ENCODE peak calls at places on chromosomes 16 and 17, in nine cellular contexts. One of them, this sample, is unnamed.

GRCh38 chr16:75244844-75245758 is 6.3 kb downstream of the BCAR1 start:
- DNase-seq in BJ: peak; percentile 80
- DNase-seq in A549: peak; percentile 67
- DNase-seq in upper lobe of right lung: peak; percentile 90
- DNase-seq in ovary: peak; percentile 86
- DNase-seq in mucosa of descending colon: peak; percentile 86
- DNase-seq in AG04450: peak; percentile 96
- DNase-seq in AG09309: peak; percentile 86
- DNase-seq in K562: no peak
- DNase-seq in this sample: peak; percentile 70

GRCh38 chr16:75627856-75628255 is 4.8 kb upstream of the ADAT1 start:
- DNase-seq in BJ: no peak
- DNase-seq in A549: no peak
- DNase-seq in upper lobe of right lung: no peak
- DNase-seq in ovary: no peak
- DNase-seq in mucosa of descending colon: no peak
- DNase-seq in AG04450: no peak
- DNase-seq in AG09309: no peak
- DNase-seq in K562: no peak
- DNase-seq in this sample: no peak

GRCh38 chr16:22945361-22945760 is 131.4 kb downstream of the HS3ST2 start:
- DNase-seq in BJ: no peak
- DNase-seq in A549: no peak
- DNase-seq in upper lobe of right lung: no peak
- DNase-seq in ovary: no peak
- DNase-seq in mucosa of descending colon: no peak
- DNase-seq in AG04450: no peak
- DNase-seq in AG09309: no peak
- DNase-seq in K562: no peak
- DNase-seq in this sample: no peak

GRCh38 chr16:67278773-67279295 is 498 bp upstream of the PLEKHG4 start:
- DNase-seq in BJ: no peak
- DNase-seq in A549: peak; percentile 89
- DNase-seq in upper lobe of right lung: no peak
- DNase-seq in ovary: no peak
- DNase-seq in mucosa of descending colon: peak; percentile 68
- DNase-seq in AG04450: no peak
- DNase-seq in AG09309: no peak
- DNase-seq in K562: peak; percentile 94
- DNase-seq in this sample: peak; percentile 83

GRCh38 chr16:3673676-3674377 is 19.3 kb downstream of the DNASE1 start:
- DNase-seq in BJ: no peak
- DNase-seq in A549: no peak
- DNase-seq in upper lobe of right lung: no peak
- DNase-seq in ovary: no peak
- DNase-seq in mucosa of descending colon: peak; percentile 21
- DNase-seq in AG04450: no peak
- DNase-seq in AG09309: no peak
- DNase-seq in K562: no peak
- DNase-seq in this sample: no peak

GRCh38 chr17:66964083-66964771 is at the start of gene CACNG4:
- DNase-seq in BJ: no peak
- DNase-seq in A549: no peak
- DNase-seq in upper lobe of right lung: no peak
- DNase-seq in ovary: no peak
- DNase-seq in mucosa of descending colon: no peak
- DNase-seq in AG04450: no peak
- DNase-seq in AG09309: no peak
- DNase-seq in K562: peak; percentile 49
- DNase-seq in this sample: no peak

GRCh38 chr16:1100084-1100800 is 4.2 kb upstream of the C1QTNF8 start:
- DNase-seq in BJ: no peak
- DNase-seq in A549: no peak
- DNase-seq in upper lobe of right lung: no peak
- DNase-seq in ovary: no peak
- DNase-seq in mucosa of descending colon: no peak
- DNase-seq in AG04450: no peak
- DNase-seq in AG09309: no peak
- DNase-seq in K562: no peak
- DNase-seq in this sample: no peak

GRCh38 chr17:55344514-55344997 is 77.1 kb downstream of the MMD start:
- DNase-seq in BJ: no peak
- DNase-seq in A549: no peak
- DNase-seq in upper lobe of right lung: no peak
- DNase-seq in ovary: no peak
- DNase-seq in mucosa of descending colon: no peak
- DNase-seq in AG04450: no peak
- DNase-seq in AG09309: no peak
- DNase-seq in K562: peak; percentile 84
- DNase-seq in this sample: no peak

GRCh38 chr16:79593074-79593531 is 7.4 kb downstream of the MAF start:
- DNase-seq in BJ: no peak
- DNase-seq in A549: no peak
- DNase-seq in upper lobe of right lung: no peak
- DNase-seq in ovary: no peak
- DNase-seq in mucosa of descending colon: no peak
- DNase-seq in AG04450: no peak
- DNase-seq in AG09309: no peak
- DNase-seq in K562: no peak
- DNase-seq in this sample: no peak

GRCh38 chr16:22252317-22252716 is 44.9 kb upstream of the POLR3E start:
- DNase-seq in BJ: no peak
- DNase-seq in A549: no peak
- DNase-seq in upper lobe of right lung: no peak
- DNase-seq in ovary: no peak
- DNase-seq in mucosa of descending colon: no peak
- DNase-seq in AG04450: no peak
- DNase-seq in AG09309: no peak
- DNase-seq in K562: peak; percentile 32
- DNase-seq in this sample: no peak

GRCh38 chr16:83652898-83653297 is 154.9 kb upstream of the HSBP1 start:
- DNase-seq in BJ: no peak
- DNase-seq in A549: no peak
- DNase-seq in upper lobe of right lung: no peak
- DNase-seq in ovary: no peak
- DNase-seq in mucosa of descending colon: no peak
- DNase-seq in AG04450: no peak
- DNase-seq in AG09309: no peak
- DNase-seq in K562: no peak
- DNase-seq in this sample: no peak

GRCh38 chr17:3524024-3524423 is 33.6 kb downstream of the TRPV3 start:
- DNase-seq in BJ: no peak
- DNase-seq in A549: no peak
- DNase-seq in upper lobe of right lung: peak; percentile 29
- DNase-seq in ovary: peak; percentile 14
- DNase-seq in mucosa of descending colon: no peak
- DNase-seq in AG04450: no peak
- DNase-seq in AG09309: no peak
- DNase-seq in K562: no peak
- DNase-seq in this sample: no peak

GRCh38 chr16:19252904-19253303 is 32.6 kb upstream of the CLEC19A start:
- DNase-seq in BJ: no peak
- DNase-seq in A549: no peak
- DNase-seq in upper lobe of right lung: no peak
- DNase-seq in ovary: no peak
- DNase-seq in mucosa of descending colon: no peak
- DNase-seq in AG04450: no peak
- DNase-seq in AG09309: no peak
- DNase-seq in K562: no peak
- DNase-seq in this sample: no peak

GRCh38 chr17:44775136-44775837 is 16.5 kb downstream of the ADAM11 start:
- DNase-seq in BJ: no peak
- DNase-seq in A549: peak; percentile 99
- DNase-seq in upper lobe of right lung: no peak
- DNase-seq in ovary: peak; percentile 97
- DNase-seq in mucosa of descending colon: peak; percentile 98
- DNase-seq in AG04450: peak; percentile 93
- DNase-seq in AG09309: peak; percentile 81
- DNase-seq in K562: peak; percentile 98
- DNase-seq in this sample: peak; percentile 99

GRCh38 chr17:44772308-44773024 is 13.7 kb downstream of the ADAM11 start:
- DNase-seq in BJ: no peak
- DNase-seq in A549: no peak
- DNase-seq in upper lobe of right lung: no peak
- DNase-seq in ovary: no peak
- DNase-seq in mucosa of descending colon: no peak
- DNase-seq in AG04450: no peak
- DNase-seq in AG09309: no peak
- DNase-seq in K562: no peak
- DNase-seq in this sample: no peak

GRCh38 chr17:44770526-44770925 is 11.7 kb downstream of the ADAM11 start:
- DNase-seq in BJ: no peak
- DNase-seq in A549: no peak
- DNase-seq in upper lobe of right lung: no peak
- DNase-seq in ovary: no peak
- DNase-seq in mucosa of descending colon: no peak
- DNase-seq in AG04450: no peak
- DNase-seq in AG09309: no peak
- DNase-seq in K562: no peak
- DNase-seq in this sample: no peak

GRCh38 chr17:44774271-44775135 is 15.7 kb downstream of the ADAM11 start:
- DNase-seq in BJ: no peak
- DNase-seq in A549: peak; percentile 99
- DNase-seq in upper lobe of right lung: peak; percentile 94
- DNase-seq in ovary: peak; percentile 92
- DNase-seq in mucosa of descending colon: peak; percentile 87
- DNase-seq in AG04450: peak; percentile 26
- DNase-seq in AG09309: no peak
- DNase-seq in K562: peak; percentile 86
- DNase-seq in this sample: peak; percentile 93

GRCh38 chr17:44773140-44773539 is 14.4 kb downstream of the ADAM11 start:
- DNase-seq in BJ: no peak
- DNase-seq in A549: no peak
- DNase-seq in upper lobe of right lung: no peak
- DNase-seq in ovary: no peak
- DNase-seq in mucosa of descending colon: no peak
- DNase-seq in AG04450: no peak
- DNase-seq in AG09309: no peak
- DNase-seq in K562: no peak
- DNase-seq in this sample: no peak
- TF ChIP-seq CTCF in BJ: no peak
- TF ChIP-seq CTCF in A549: no peak
- TF ChIP-seq CTCF in upper lobe of right lung: no peak
- TF ChIP-seq CTCF in ovary: no peak
- TF ChIP-seq CTCF in mucosa of descending colon: no peak
- TF ChIP-seq CTCF in AG04450: no peak
- TF ChIP-seq CTCF in AG09309: no peak
- TF ChIP-seq CTCF in K562: no peak
- TF ChIP-seq CTCF in this sample: no peak

GRCh38 chr16:82059161-82059982 is 24.3 kb downstream of the HSD17B2 start:
- DNase-seq in BJ: no peak
- DNase-seq in A549: no peak
- DNase-seq in upper lobe of right lung: no peak
- DNase-seq in ovary: no peak
- DNase-seq in mucosa of descending colon: no peak
- DNase-seq in AG04450: no peak
- DNase-seq in AG09309: no peak
- DNase-seq in K562: no peak
- DNase-seq in this sample: no peak
- TF ChIP-seq CTCF in BJ: no peak
- TF ChIP-seq CTCF in A549: no peak
- TF ChIP-seq CTCF in upper lobe of right lung: no peak
- TF ChIP-seq CTCF in ovary: no peak
- TF ChIP-seq CTCF in mucosa of descending colon: no peak
- TF ChIP-seq CTCF in AG04450: no peak
- TF ChIP-seq CTCF in AG09309: no peak
- TF ChIP-seq CTCF in K562: no peak
- TF ChIP-seq CTCF in this sample: no peak

GRCh38 chr16:57756424-57757325 is 21.1 kb downstream of the KATNB1 start:
- DNase-seq in BJ: no peak
- DNase-seq in A549: no peak
- DNase-seq in upper lobe of right lung: no peak
- DNase-seq in ovary: peak; percentile 40
- DNase-seq in mucosa of descending colon: peak; percentile 49
- DNase-seq in AG04450: no peak
- DNase-seq in AG09309: no peak
- DNase-seq in K562: no peak
- DNase-seq in this sample: no peak
- TF ChIP-seq CTCF in BJ: no peak
- TF ChIP-seq CTCF in A549: no peak
- TF ChIP-seq CTCF in upper lobe of right lung: no peak
- TF ChIP-seq CTCF in ovary: no peak
- TF ChIP-seq CTCF in mucosa of descending colon: no peak
- TF ChIP-seq CTCF in AG04450: no peak
- TF ChIP-seq CTCF in AG09309: no peak
- TF ChIP-seq CTCF in K562: no peak
- TF ChIP-seq CTCF in this sample: no peak

GRCh38 chr17:7440823-7441174 is 1.5 kb downstream of the FGF11 start:
- DNase-seq in BJ: no peak
- DNase-seq in A549: no peak
- DNase-seq in upper lobe of right lung: no peak
- DNase-seq in ovary: peak; percentile 65
- DNase-seq in mucosa of descending colon: no peak
- DNase-seq in AG04450: no peak
- DNase-seq in AG09309: no peak
- DNase-seq in K562: peak; percentile 52
- DNase-seq in this sample: peak; percentile 81
- TF ChIP-seq CTCF in BJ: no peak
- TF ChIP-seq CTCF in A549: no peak
- TF ChIP-seq CTCF in upper lobe of right lung: no peak
- TF ChIP-seq CTCF in ovary: no peak
- TF ChIP-seq CTCF in mucosa of descending colon: no peak
- TF ChIP-seq CTCF in AG04450: no peak
- TF ChIP-seq CTCF in AG09309: peak; percentile 11
- TF ChIP-seq CTCF in K562: no peak
- TF ChIP-seq CTCF in this sample: no peak

This sample was measured in GM13977.